ENCODE peak calls at places on chromosomes 13 and 19, in ten cellular contexts. M is RWPE1; Y is CD4-positive, alpha-beta T cell; J is small intestine; U is psoas muscle; I is ovary; F is HepG2; T is lung; C is breast epithelium; K is brain microvascular endothelial cell. G is an unnamed sample.
A peak's percentile ranks its signal among the peaks of the same experiment; 100 is the strongest.

GRCh38 chr19:49852631-49853126 is 1.7 kb downstream of the PTOV1 start:
- DNase-seq in M (no peak), Y (no peak), J (no peak), U (no peak), I (no peak), F (no peak), T (no peak), C (no peak), K (no peak), G (no peak)

GRCh38 chr13:30145709-30146367 is 161.5 kb downstream of the KATNAL1 start:
- DNase-seq in M (no peak), Y (no peak), J (no peak), U (no peak), I (no peak), F (no peak), T (no peak), C (no peak), K (no peak), G (no peak)

GRCh38 chr19:48509467-48510194 is 2.0 kb downstream of the LMTK3 start:
- DNase-seq in M (no peak), Y (no peak), J (no peak), U (no peak), I (peak; percentile 23), F (no peak), T (no peak), C (no peak), K (no peak), G (no peak)

GRCh38 chr13:112996671-112997091 is 27.7 kb downstream of the MCF2L start:
- DNase-seq in M (no peak), Y (no peak), J (peak; percentile 79), U (no peak), I (no peak), F (no peak), T (no peak), C (no peak), K (no peak), G (no peak)

GRCh38 chr13:92137519-92137918 is 739.1 kb downstream of the GPC5 start:
- DNase-seq in M (no peak), Y (no peak), J (no peak), U (no peak), I (no peak), F (no peak), T (no peak), C (no peak), K (no peak), G (no peak)

GRCh38 chr13:113905942-113906341 is 42.1 kb upstream of the GAS6 start:
- DNase-seq in M (no peak), Y (no peak), J (no peak), U (no peak), I (no peak), F (no peak), T (peak; percentile 13), C (no peak), K (no peak), G (no peak)

GRCh38 chr19:17091758-17092333 is 16.3 kb downstream of the MYO9B start:
- DNase-seq in M (no peak), Y (no peak), J (no peak), U (peak; percentile 70), I (no peak), F (no peak), T (peak; percentile 58), C (no peak), K (no peak), G (peak; percentile 49)

GRCh38 chr19:29833614-29834261 is 21.9 kb downstream of the CCNE1 start:
- DNase-seq in M (no peak), Y (no peak), J (no peak), U (peak; percentile 5), I (no peak), F (no peak), T (no peak), C (no peak), K (no peak), G (no peak)

GRCh38 chr19:32917612-32917996 is 48.0 kb upstream of the SLC7A9 start:
- DNase-seq in M (no peak), Y (no peak), J (no peak), U (no peak), I (no peak), F (no peak), T (no peak), C (no peak), K (no peak), G (no peak)

GRCh38 chr19:31338069-31338767 is 11.0 kb downstream of the TSHZ3 start:
- DNase-seq in M (no peak), Y (no peak), J (no peak), U (peak; percentile 72), I (peak; percentile 81), F (peak; percentile 18), T (no peak), C (no peak), K (peak; percentile 66), G (peak; percentile 14)

DNA sequence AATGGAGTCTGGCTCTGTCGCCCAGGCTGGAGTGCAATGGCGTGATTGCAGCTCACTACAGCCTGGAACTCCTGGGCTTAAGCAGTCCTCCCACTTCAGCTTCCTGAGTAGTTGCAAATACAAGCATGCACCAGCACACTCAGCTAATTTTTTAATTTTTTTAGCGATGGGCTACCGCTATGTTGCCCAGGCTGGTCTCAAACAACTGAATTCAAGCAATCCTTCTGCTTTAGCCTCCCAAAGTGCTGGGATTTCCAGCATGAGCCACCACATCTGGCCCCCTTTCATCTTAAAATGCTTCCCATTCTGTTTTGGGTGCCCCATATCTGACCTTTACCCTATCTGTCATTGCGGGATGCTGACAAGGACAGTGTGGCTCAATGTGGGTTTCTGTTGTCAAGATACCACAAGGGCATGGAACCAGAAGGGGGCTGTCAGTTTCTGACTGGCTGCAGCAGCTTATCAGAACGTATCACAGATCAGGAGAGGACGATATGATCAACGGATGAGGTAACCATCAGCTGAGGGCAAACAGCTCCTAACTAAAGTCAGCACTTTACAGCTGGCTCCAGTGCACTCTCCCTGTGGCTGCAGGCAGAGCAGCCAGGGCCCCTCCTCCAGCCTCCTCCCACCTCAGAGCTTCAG is 32.4 kb downstream of the GPR42 start:
- DNase-seq in M (no peak), Y (no peak), J (no peak), U (no peak), I (no peak), F (no peak), T (no peak), C (no peak), K (no peak), G (no peak)
- H3K27ac ChIP-seq in M (no peak overlapping the region), Y (no peak overlapping the region), J (no peak overlapping the region), U (no peak overlapping the region), I (no peak overlapping the region), F (no peak overlapping the region), T (no peak overlapping the region), C (no peak overlapping the region), K (no peak overlapping the region), G (no peak overlapping the region)

GRCh38 chr19:56838680-56838929 is 1.9 kb downstream of the PEG3 start:
- DNase-seq in M (no peak), Y (no peak), J (no peak), U (no peak), I (no peak), F (no peak), T (no peak), C (no peak), K (no peak), G (no peak)

GRCh38 chr19:56837492-56837891 is 3.0 kb downstream of the PEG3 start:
- DNase-seq in M (no peak), Y (no peak), J (no peak), U (peak; percentile 81), I (peak; percentile 82), F (peak; percentile 28), T (peak; percentile 72), C (peak; percentile 76), K (peak; percentile 20), G (peak; percentile 84)

GRCh38 chr19:56837004-56837403 is 3.5 kb downstream of the PEG3 start:
- DNase-seq in M (no peak), Y (no peak), J (no peak), U (no peak), I (peak; percentile 51), F (peak; percentile 37), T (no peak), C (no peak), K (no peak), G (no peak)

GRCh38 chr19:56838930-56839664 is 1.4 kb downstream of the PEG3 start:
- DNase-seq in M (no peak), Y (no peak), J (peak; percentile 2), U (peak; percentile 94), I (peak; percentile 91), F (peak; percentile 97), T (peak; percentile 88), C (peak; percentile 97), K (peak; percentile 77), G (peak; percentile 99)

DNA sequence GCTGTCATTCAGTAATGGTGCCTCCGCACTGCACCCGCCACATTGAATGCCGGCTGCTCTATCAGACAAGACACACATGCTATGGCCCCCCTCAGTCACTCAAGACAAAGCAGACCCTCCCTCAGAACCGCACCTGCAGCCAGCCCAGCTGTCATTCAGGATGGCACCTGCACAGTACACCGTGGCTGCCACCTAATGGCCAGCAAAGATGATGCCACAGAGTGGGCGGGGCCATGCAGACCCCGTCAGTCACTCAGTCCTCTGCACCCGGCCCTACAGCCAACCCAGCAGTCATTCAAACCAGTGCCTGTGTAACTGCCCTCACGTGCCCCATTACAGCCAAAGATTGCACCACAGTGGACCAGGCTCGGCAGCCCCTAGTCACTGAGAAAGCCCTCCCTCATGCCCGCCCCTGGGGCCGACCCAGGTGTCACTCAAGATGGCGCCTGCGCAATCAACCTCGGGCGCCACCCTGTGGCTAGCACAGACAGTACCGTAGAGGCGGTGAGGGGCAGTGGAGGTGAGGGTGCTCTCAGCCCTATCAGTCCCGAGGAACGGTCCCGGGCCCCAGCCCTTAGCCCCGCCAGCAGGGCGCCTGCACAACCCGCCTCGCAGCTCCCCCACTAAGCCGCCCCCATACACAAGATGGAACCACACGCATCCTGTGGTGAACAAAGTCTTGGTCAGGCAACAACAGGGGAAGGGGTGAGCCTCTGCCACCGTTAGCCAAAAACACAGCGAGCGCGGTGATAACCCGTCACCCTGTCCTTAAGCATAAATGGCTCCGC is 2.4 kb downstream of the PEG3 start:
- DNase-seq in M (no peak), Y (no peak), J (no peak), U (peak; percentile 78), I (peak; percentile 70), F (peak; percentile 67), T (peak; percentile 71), C (peak; percentile 66), K (peak; percentile 18), G (peak; percentile 36)
- H3K27ac ChIP-seq in M (no peak overlapping the region), Y (no peak overlapping the region), J (peak overlapping the region; percentile 6), U (peak overlapping the region; percentile 64), I (peak overlapping the region; percentile 90), F (peak overlapping the region; percentile 62), T (peak overlapping the region; percentile 41), C (peak overlapping the region; percentile 86), K (no peak overlapping the region), G (peak overlapping the region; percentile 91)

GRCh38 chr13:32212420-32212819 is 102.7 kb downstream of the ZAR1L start:
- DNase-seq in M (no peak), Y (no peak), J (no peak), U (no peak), I (no peak), F (no peak), T (no peak), C (no peak), K (peak; percentile 72), G (no peak)
- H3K27ac ChIP-seq in M (no peak overlapping the region), Y (no peak overlapping the region), J (no peak overlapping the region), U (no peak overlapping the region), I (no peak overlapping the region), F (no peak overlapping the region), T (no peak overlapping the region), C (no peak overlapping the region), K (peak overlapping the region; percentile 85), G (no peak overlapping the region)

DNA sequence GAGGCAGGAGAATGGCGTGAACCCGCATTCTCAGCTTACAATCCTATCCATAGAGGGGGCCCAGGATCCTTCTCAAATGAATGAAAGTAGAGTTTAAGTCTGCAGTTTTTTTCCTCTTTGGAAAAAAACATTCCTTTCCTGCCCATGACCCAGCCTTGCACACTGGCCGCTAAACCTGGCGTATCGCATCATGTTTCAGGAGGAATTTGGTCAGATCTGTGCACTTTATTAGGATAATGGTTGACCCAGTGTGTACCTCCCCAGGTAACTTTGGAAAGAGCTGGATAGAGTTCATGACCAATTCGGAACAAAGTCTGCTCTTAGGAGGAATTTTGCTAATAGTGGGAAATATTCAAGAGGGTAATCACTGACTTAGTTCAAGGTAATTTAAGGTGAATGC is 46.1 kb downstream of the SIPA1L3 start:
- DNase-seq in M (no peak), Y (no peak), J (no peak), U (no peak), I (no peak), F (no peak), T (no peak), C (no peak), K (no peak), G (no peak)
- H3K27ac ChIP-seq in M (peak overlapping the region; percentile 32), Y (no peak overlapping the region), J (no peak overlapping the region), U (no peak overlapping the region), I (no peak overlapping the region), F (no peak overlapping the region), T (no peak overlapping the region), C (no peak overlapping the region), K (no peak overlapping the region), G (no peak overlapping the region)

G was measured in substantia nigra.